ENCODE peak calls at places on chromosomes 2 and 18, in five cellular contexts. R, L, K, I and G are unnamed samples.

GRCh38 chr18:36158261-36158867 is 28.7 kb downstream of the ELP2 start:
- DNase-seq in R (peak; percentile 94), L (no peak), K (no peak), I (no peak), G (no peak)

GRCh38 chr2:95391641-95392310 is 10.7 kb upstream of the FAHD2A start:
- DNase-seq in R (no peak), L (peak; percentile 53), K (no peak), I (no peak), G (no peak)

GRCh38 chr2:58629720-58630119 is 388.6 kb upstream of the FANCL start:
- DNase-seq in R (no peak), L (no peak), K (no peak), I (no peak), G (no peak)

GRCh38 chr2:128406629-128407252 is 88.1 kb upstream of the HS6ST1 start:
- DNase-seq in R (no peak), L (no peak), K (peak; percentile 21), I (no peak), G (no peak)

GRCh38 chr18:986071-986470 is 81.4 kb downstream of the ADCYAP1 start:
- DNase-seq in R (no peak), L (no peak), K (no peak), I (no peak), G (no peak)

GRCh38 chr2:164625378-164625971 is 4.2 kb upstream of the GRB14 start:
- DNase-seq in R (no peak), L (no peak), K (no peak), I (no peak), G (no peak)

GRCh38 chr2:194135463-194135862 is 1521.6 kb upstream of the SLC39A10 start:
- DNase-seq in R (no peak), L (no peak), K (no peak), I (no peak), G (no peak)

GRCh38 chr2:174699993-174700766 is 64.1 kb downstream of the CHRNA1 start:
- DNase-seq in R (peak; percentile 65), L (peak; percentile 40), K (peak; percentile 69), I (no peak), G (peak; percentile 70)

GRCh38 chr18:45935591-45936335 is 31.4 kb downstream of the EPG5 start:
- DNase-seq in R (peak; percentile 75), L (peak; percentile 54), K (no peak), I (no peak), G (no peak)

GRCh38 chr2:215664847-215665525 is 229.1 kb upstream of the FN1 start:
- DNase-seq in R (peak; percentile 93), L (peak; percentile 41), K (no peak), I (peak; percentile 63), G (no peak)

GRCh38 chr2:101251844-101252407 is 760 bp upstream of the CNOT11 start:
- DNase-seq in R (no peak), L (peak; percentile 77), K (peak; percentile 39), I (no peak), G (peak; percentile 31)

GRCh38 chr2:217070611-217071010 is 210.7 kb upstream of the TNP1 start:
- DNase-seq in R (no peak), L (no peak), K (no peak), I (no peak), G (no peak)

GRCh38 chr18:32297851-32298250 is 108.0 kb downstream of the MEP1B start:
- DNase-seq in R (no peak), L (no peak), K (no peak), I (no peak), G (no peak)

GRCh38 chr2:189115126-189115525 is 64.4 kb downstream of the COL5A2 start:
- DNase-seq in R (peak; percentile 38), L (no peak), K (no peak), I (no peak), G (no peak)

DNA sequence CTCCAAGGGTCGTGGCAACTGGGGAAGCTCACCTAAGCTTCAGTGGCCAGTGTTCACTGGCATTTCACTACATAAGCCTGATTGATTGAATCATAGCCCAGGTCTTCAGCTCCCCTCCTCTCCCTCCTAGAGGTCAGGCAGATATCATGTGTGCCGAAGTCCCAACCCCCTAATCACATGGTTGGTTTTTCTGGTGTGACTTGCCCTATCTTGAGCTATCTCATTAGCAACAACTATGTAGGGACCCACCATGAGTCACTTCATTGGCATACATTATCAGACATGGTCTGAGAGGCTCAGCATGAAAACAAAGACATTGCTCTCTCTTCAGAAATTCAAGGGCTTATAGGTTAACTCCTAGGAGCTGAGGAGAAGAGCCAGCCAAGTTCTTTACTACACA is 76.8 kb downstream of the LYPD1 start:
- DNase-seq in R (peak; percentile 15), L (no peak), K (no peak), I (no peak), G (no peak)
- TF ChIP-seq MXI1 in R (no peak), L (no peak), K (no peak), I (no peak), G (no peak)

GRCh38 chr2:30511122-30512083 is 64.4 kb downstream of the LCLAT1 start:
- DNase-seq in R (peak; percentile 60), L (peak; percentile 81), K (peak; percentile 24), I (no peak), G (no peak)
- TF ChIP-seq MXI1 in R (no peak), L (no peak), K (no peak), I (no peak), G (no peak)

GRCh38 chr18:68431111-68431921 is 283.6 kb downstream of the TMX3 start:
- DNase-seq in R (no peak), L (no peak), K (no peak), I (no peak), G (no peak)
- TF ChIP-seq MXI1 in R (no peak), L (no peak), K (no peak), I (no peak), G (no peak)

DNA sequence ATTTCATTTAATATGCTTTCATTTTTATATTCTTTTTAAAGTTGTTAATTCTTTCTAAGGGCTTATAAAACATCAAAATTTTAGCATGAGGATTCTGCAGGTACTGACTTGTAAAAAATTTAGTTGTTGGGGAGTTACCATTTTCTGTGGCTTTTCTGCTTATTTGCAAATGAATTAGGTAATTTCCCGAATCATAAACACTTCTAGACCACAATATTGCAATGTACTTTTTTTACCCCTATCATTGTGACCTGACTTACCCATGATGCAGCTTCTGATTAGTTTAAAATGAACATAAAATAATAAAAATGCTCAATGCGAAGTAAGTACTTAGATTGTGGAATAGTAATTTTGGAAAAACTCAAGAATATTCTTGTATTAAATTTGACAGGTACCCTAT is 11.4 kb downstream of the ARL6IP6 start:
- DNase-seq in R (no peak), L (no peak), K (no peak), I (no peak), G (no peak)
- TF ChIP-seq MXI1 in R (no peak), L (no peak), K (no peak), I (no peak), G (no peak)